ENCODE peak calls at places on chromosomes 2 and 18, in five cellular contexts. One of them, this sample, is unnamed.

GRCh38 chr2:226828164-226828563 is 7.7 kb upstream of the RHBDD1 start:
- DNase-seq in H9: no peak
- DNase-seq in hypothalamus: no peak
- DNase-seq in GM12891: no peak
- DNase-seq in activated T-helper 1 cell treated with anti-CD3 and anti-CD28 coated beads, Interleukin-2, amount 50 U/mL, for 16 hours: no peak
- DNase-seq in this sample: no peak

GRCh38 chr18:12038082-12038660 is 55.5 kb upstream of the ANKRD62 start:
- DNase-seq in H9: no peak
- DNase-seq in hypothalamus: no peak
- DNase-seq in GM12891: no peak
- DNase-seq in activated T-helper 1 cell treated with anti-CD3 and anti-CD28 coated beads, Interleukin-2, amount 50 U/mL, for 16 hours: no peak
- DNase-seq in this sample: no peak

GRCh38 chr18:11999431-11999830 is 18.1 kb downstream of the IMPA2 start:
- DNase-seq in H9: no peak
- DNase-seq in hypothalamus: no peak
- DNase-seq in GM12891: no peak
- DNase-seq in activated T-helper 1 cell treated with anti-CD3 and anti-CD28 coated beads, Interleukin-2, amount 50 U/mL, for 16 hours: no peak
- DNase-seq in this sample: no peak

GRCh38 chr2:70541481-70542020 is 12.1 kb downstream of the TGFA start:
- DNase-seq in H9: no peak
- DNase-seq in hypothalamus: peak
- DNase-seq in GM12891: no peak
- DNase-seq in activated T-helper 1 cell treated with anti-CD3 and anti-CD28 coated beads, Interleukin-2, amount 50 U/mL, for 16 hours: no peak
- DNase-seq in this sample: no peak

GRCh38 chr2:10020001-10020400 is 23.3 kb upstream of the KLF11 start:
- DNase-seq in H9: no peak
- DNase-seq in hypothalamus: no peak
- DNase-seq in GM12891: no peak
- DNase-seq in activated T-helper 1 cell treated with anti-CD3 and anti-CD28 coated beads, Interleukin-2, amount 50 U/mL, for 16 hours: no peak
- DNase-seq in this sample: no peak

GRCh38 chr2:216006164-216006663 is 7.1 kb downstream of the MREG start:
- DNase-seq in H9: peak
- DNase-seq in hypothalamus: no peak
- DNase-seq in GM12891: no peak
- DNase-seq in activated T-helper 1 cell treated with anti-CD3 and anti-CD28 coated beads, Interleukin-2, amount 50 U/mL, for 16 hours: no peak
- DNase-seq in this sample: peak

GRCh38 chr18:9428301-9428706 is 47.0 kb upstream of the RALBP1 start:
- DNase-seq in H9: no peak
- DNase-seq in hypothalamus: no peak
- DNase-seq in GM12891: no peak
- DNase-seq in activated T-helper 1 cell treated with anti-CD3 and anti-CD28 coated beads, Interleukin-2, amount 50 U/mL, for 16 hours: no peak
- DNase-seq in this sample: no peak

GRCh38 chr2:224060783-224061482 is 21.8 kb upstream of the SERPINE2 start:
- DNase-seq in H9: no peak
- DNase-seq in hypothalamus: no peak
- DNase-seq in GM12891: no peak
- DNase-seq in activated T-helper 1 cell treated with anti-CD3 and anti-CD28 coated beads, Interleukin-2, amount 50 U/mL, for 16 hours: no peak
- DNase-seq in this sample: no peak

GRCh38 chr2:234304945-234305344 is 191.9 kb downstream of the ARL4C start:
- DNase-seq in H9: peak
- DNase-seq in hypothalamus: no peak
- DNase-seq in GM12891: no peak
- DNase-seq in activated T-helper 1 cell treated with anti-CD3 and anti-CD28 coated beads, Interleukin-2, amount 50 U/mL, for 16 hours: no peak
- DNase-seq in this sample: no peak

GRCh38 chr18:48996901-48997463 is 46.2 kb upstream of the SMAD7 start:
- DNase-seq in H9: no peak
- DNase-seq in hypothalamus: no peak
- DNase-seq in GM12891: no peak
- DNase-seq in activated T-helper 1 cell treated with anti-CD3 and anti-CD28 coated beads, Interleukin-2, amount 50 U/mL, for 16 hours: no peak
- DNase-seq in this sample: peak

GRCh38 chr2:6877402-6878305 is at the start of gene RSAD2:
- DNase-seq in H9: no peak
- DNase-seq in hypothalamus: no peak
- DNase-seq in GM12891: no peak
- DNase-seq in activated T-helper 1 cell treated with anti-CD3 and anti-CD28 coated beads, Interleukin-2, amount 50 U/mL, for 16 hours: no peak
- DNase-seq in this sample: peak

GRCh38 chr2:170930132-170931109 is 1.4 kb downstream of the GORASP2 start:
- DNase-seq in H9: no peak
- DNase-seq in hypothalamus: no peak
- DNase-seq in GM12891: peak
- DNase-seq in activated T-helper 1 cell treated with anti-CD3 and anti-CD28 coated beads, Interleukin-2, amount 50 U/mL, for 16 hours: peak
- DNase-seq in this sample: peak

GRCh38 chr2:208335-208734 is 55.5 kb downstream of the SH3YL1 start:
- DNase-seq in H9: no peak
- DNase-seq in hypothalamus: no peak
- DNase-seq in GM12891: no peak
- DNase-seq in activated T-helper 1 cell treated with anti-CD3 and anti-CD28 coated beads, Interleukin-2, amount 50 U/mL, for 16 hours: no peak
- DNase-seq in this sample: no peak

GRCh38 chr2:233418761-233419625 is 64.7 kb downstream of the DGKD start:
- DNase-seq in H9: no peak
- DNase-seq in hypothalamus: no peak
- DNase-seq in GM12891: no peak
- DNase-seq in activated T-helper 1 cell treated with anti-CD3 and anti-CD28 coated beads, Interleukin-2, amount 50 U/mL, for 16 hours: no peak
- DNase-seq in this sample: no peak

GRCh38 chr18:48975221-48975816 is 24.6 kb upstream of the SMAD7 start:
- DNase-seq in H9: no peak
- DNase-seq in hypothalamus: no peak
- DNase-seq in GM12891: no peak
- DNase-seq in activated T-helper 1 cell treated with anti-CD3 and anti-CD28 coated beads, Interleukin-2, amount 50 U/mL, for 16 hours: no peak
- DNase-seq in this sample: no peak